ENCODE peak calls at places on chromosomes 13 and 19, in seven cellular contexts. J, O, P, H, D, Y and T are unnamed samples. For H3K4me1, the result is how much of the 10 kb centered on the place peaks cover.

GRCh38 chr19:41175825-41176734 is 16.9 kb upstream of the CYP2S1 start:
- DNase-seq in J (peak), O (peak), P (no peak), H (no peak), D (peak), Y (no peak), T (peak)

GRCh38 chr19:21314676-21315075 is 14.5 kb downstream of the ZNF708 start:
- DNase-seq in J (no peak), O (no peak), P (peak), H (no peak), D (no peak), Y (no peak), T (no peak)

GRCh38 chr19:30073152-30074000 is 131.3 kb downstream of the URI1 start:
- DNase-seq in J (no peak), O (no peak), P (no peak), H (no peak), D (no peak), Y (no peak), T (no peak)

GRCh38 chr13:31227063-31227462 is 27.3 kb downstream of the B3GLCT start:
- DNase-seq in J (no peak), O (no peak), P (no peak), H (no peak), D (no peak), Y (no peak), T (no peak)

GRCh38 chr19:16208847-16209246 is 11.1 kb downstream of the AP1M1 start:
- DNase-seq in J (no peak), O (no peak), P (peak), H (no peak), D (no peak), Y (no peak), T (no peak)

GRCh38 chr19:53091413-53091812 is 11.8 kb downstream of the ZNF160 start:
- DNase-seq in J (no peak), O (peak), P (peak), H (peak), D (no peak), Y (no peak), T (peak)

GRCh38 chr13:90281709-90282108 is 1065.8 kb upstream of the MIR17HG start:
- DNase-seq in J (no peak), O (no peak), P (no peak), H (no peak), D (no peak), Y (no peak), T (no peak)

GRCh38 chr19:51761696-51762095 is 716 bp downstream of the FPR2 start:
- DNase-seq in J (no peak), O (no peak), P (no peak), H (no peak), D (no peak), Y (no peak), T (no peak)

GRCh38 chr19:1451916-1452801 is 2.2 kb downstream of the APC2 start:
- DNase-seq in J (no peak), O (no peak), P (peak), H (no peak), D (no peak), Y (no peak), T (no peak)

GRCh38 chr13:58823701-58824100 is 1192.2 kb downstream of the PCDH17 start:
- DNase-seq in J (no peak), O (no peak), P (no peak), H (no peak), D (no peak), Y (no peak), T (no peak)

GRCh38 chr13:37616131-37616530 is 17.6 kb upstream of the POSTN start:
- DNase-seq in J (no peak), O (no peak), P (no peak), H (no peak), D (no peak), Y (no peak), T (no peak)

GRCh38 chr19:49094505-49095482 is 9.5 kb downstream of the SNRNP70 start:
- DNase-seq in J (no peak), O (no peak), P (no peak), H (no peak), D (no peak), Y (no peak), T (no peak)

GRCh38 chr19:42281175-42282035 is 12.4 kb downstream of the CIC start:
- DNase-seq in J (no peak), O (peak), P (no peak), H (peak), D (peak), Y (no peak), T (no peak)

GRCh38 chr19:485583-486236 is 10.6 kb upstream of the MADCAM1 start:
- DNase-seq in J (no peak), O (no peak), P (peak), H (no peak), D (peak), Y (no peak), T (no peak)

GRCh38 chr13:112670118-112670517 is 19.7 kb upstream of the ATP11A start:
- DNase-seq in J (no peak), O (no peak), P (no peak), H (no peak), D (peak), Y (no peak), T (no peak)

GRCh38 chr13:73141292-73141771 is 82.5 kb downstream of the KLF5 start:
- DNase-seq in J (no peak), O (no peak), P (no peak), H (no peak), D (peak), Y (no peak), T (no peak)

GRCh38 chr13:100734194-100734720 is 59.7 kb upstream of the TMTC4 start:
- DNase-seq in J (no peak), O (no peak), P (no peak), H (no peak), D (peak), Y (no peak), T (no peak)

GRCh38 chr13:75357576-75358295 is 124.2 kb downstream of the TBC1D4 start:
- DNase-seq in J (peak), O (peak), P (peak), H (peak), D (peak), Y (no peak), T (peak)

GRCh38 chr13:70568571-70568970 is 460.3 kb upstream of the KLHL1 start:
- DNase-seq in J (peak), O (no peak), P (peak), H (peak), D (peak), Y (peak), T (peak)

GRCh38 chr19:35722897-35723296 is 5.1 kb downstream of the KMT2B start:
- DNase-seq in J (no peak), O (no peak), P (no peak), H (no peak), D (no peak), Y (no peak), T (no peak)

GRCh38 chr19:41570179-41570578 is 5.8 kb upstream of the CEACAM21 start:
- DNase-seq in J (no peak), O (no peak), P (no peak), H (no peak), D (no peak), Y (no peak), T (no peak)

GRCh38 chr13:26025771-26026170 is 26.0 kb downstream of the SHISA2 start:
- DNase-seq in J (no peak), O (peak), P (no peak), H (no peak), D (no peak), Y (no peak), T (no peak)

GRCh38 chr13:79258489-79258888 is 147.6 kb downstream of the RBM26 start:
- DNase-seq in J (no peak), O (no peak), P (no peak), H (no peak), D (no peak), Y (no peak), T (no peak)

GRCh38 chr13:47798906-47799305 is 202.2 kb downstream of the SUCLA2 start:
- DNase-seq in J (no peak), O (no peak), P (no peak), H (no peak), D (peak), Y (no peak), T (no peak)

GRCh38 chr19:900302-901111 is 7.2 kb downstream of the RNU6-9 start:
- DNase-seq in J (no peak), O (peak), P (peak), H (peak), D (no peak), Y (no peak), T (no peak)

DNA sequence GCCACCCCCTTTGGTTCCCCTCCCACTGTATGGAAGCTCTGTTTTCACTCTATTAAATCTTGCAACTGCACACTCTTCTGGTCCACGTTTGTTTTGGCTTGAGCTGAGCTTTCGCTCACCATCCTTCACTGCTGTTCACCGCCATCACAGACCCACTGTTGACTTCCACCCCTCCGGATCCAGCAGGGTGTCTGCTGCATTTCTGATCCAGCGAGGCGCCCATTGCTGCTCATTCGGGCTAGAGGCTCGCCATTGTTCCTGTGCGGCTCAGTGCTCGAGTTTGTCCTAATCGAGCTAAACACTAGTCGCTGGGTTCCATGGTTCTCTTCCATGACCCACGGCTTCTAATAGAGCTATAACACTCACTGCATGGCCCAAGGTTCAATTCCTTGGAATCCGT is 42.7 kb downstream of the ACTN4 start:
- DNase-seq in J (no peak), O (no peak), P (no peak), H (no peak), D (no peak), Y (no peak), T (no peak)
- H3K4me1 ChIP-seq in J (half or more), O (under half), P (half or more), H (under half), D (half or more), Y (half or more), T (under half)

GRCh38 chr13:20812890-20813289 is 39.1 kb upstream of the EEF1AKMT1 start:
- DNase-seq in J (no peak), O (no peak), P (no peak), H (no peak), D (no peak), Y (no peak), T (no peak)

GRCh38 chr13:20819715-20820114 is 46.0 kb upstream of the EEF1AKMT1 start:
- DNase-seq in J (no peak), O (no peak), P (no peak), H (no peak), D (no peak), Y (no peak), T (no peak)

GRCh38 chr13:20815469-20815868 is 41.7 kb upstream of the EEF1AKMT1 start:
- DNase-seq in J (no peak), O (no peak), P (no peak), H (no peak), D (no peak), Y (no peak), T (no peak)

GRCh38 chr13:20810808-20811207 is 37.0 kb upstream of the EEF1AKMT1 start:
- DNase-seq in J (no peak), O (no peak), P (no peak), H (no peak), D (no peak), Y (no peak), T (no peak)

DNA sequence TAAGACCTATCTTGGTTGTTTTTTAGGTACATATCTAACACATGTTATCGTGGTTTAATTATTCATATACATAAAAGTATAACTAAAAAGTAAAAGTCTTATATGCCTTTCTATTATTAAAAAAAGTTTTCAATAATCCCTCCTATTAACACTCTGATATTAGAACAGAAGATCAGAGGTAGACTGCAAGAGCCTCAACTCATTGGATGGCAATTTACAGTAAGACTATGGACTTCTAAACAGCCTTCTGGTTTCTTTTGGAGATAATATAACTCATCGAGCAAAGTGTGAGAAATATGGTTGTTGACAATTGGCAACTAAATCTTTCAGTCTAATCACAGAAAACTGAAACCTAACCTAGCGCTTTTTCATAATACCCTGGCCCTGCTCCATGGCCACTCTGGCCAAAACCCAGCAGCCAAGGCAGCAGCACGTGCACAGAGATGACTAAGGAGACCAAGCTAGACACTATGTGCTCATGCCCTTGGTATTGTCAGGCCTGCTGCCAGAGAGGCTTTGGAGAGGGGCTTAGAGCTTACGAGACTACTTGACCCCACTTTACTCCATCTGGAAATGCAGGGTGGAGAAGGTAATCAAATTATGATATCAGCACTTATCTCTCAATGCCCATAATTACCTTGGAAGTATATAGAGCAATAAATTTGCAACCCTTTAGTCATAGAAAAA is 40.6 kb upstream of the EEF1AKMT1 start:
- DNase-seq in J (no peak), O (no peak), P (peak), H (no peak), D (no peak), Y (no peak), T (no peak)
- TF ChIP-seq YY1 in J (no peak), O (no peak), P (no peak), H (no peak), D (no peak), Y (no peak), T (no peak)

GRCh38 chr13:68784275-68784674 is 1323.4 kb upstream of the ATXN8OS start:
- DNase-seq in J (no peak), O (no peak), P (no peak), H (no peak), D (no peak), Y (no peak), T (no peak)
- H3K4me1 ChIP-seq in J (under half), O (under half), P (under half), H (under half), D (under half), Y (under half), T (under half)

DNA sequence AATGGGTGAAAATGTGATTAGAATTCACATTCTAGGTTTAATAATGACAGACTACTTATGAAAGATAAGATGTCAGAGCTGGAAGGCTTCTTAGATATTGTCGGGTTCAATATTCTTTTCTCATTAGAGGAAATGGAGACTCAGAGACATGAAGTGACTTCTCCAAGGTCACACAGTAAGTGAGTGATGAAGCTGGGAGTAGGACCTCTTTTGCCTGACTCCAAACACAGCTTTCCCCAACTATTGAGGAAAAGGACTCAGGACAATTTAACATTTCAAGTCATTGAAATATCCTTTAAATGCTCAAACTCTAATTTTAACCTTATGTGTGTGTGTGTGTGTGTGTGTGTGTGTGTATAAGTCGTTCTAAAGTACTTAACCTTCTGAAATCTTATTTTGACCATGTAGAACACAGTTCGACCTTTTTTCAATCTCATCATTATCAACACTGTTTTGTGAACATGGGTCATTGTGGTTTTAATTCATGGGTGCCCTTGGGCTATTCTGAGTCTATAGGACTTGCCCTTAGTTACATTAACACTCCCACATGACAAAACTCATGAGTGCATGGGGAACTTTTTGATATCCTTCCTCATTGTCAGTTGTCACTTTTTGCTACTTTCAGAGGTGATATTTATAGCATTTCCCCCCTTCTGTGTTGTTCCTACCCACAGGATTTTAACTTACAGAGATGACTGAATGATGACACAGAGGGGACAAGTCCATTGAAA is 53.0 kb downstream of the LRCH1 start:
- DNase-seq in J (no peak), O (no peak), P (no peak), H (no peak), D (no peak), Y (peak), T (no peak)
- TF ChIP-seq YY1 in J (no peak), O (no peak), P (no peak), H (no peak), D (no peak), Y (no peak), T (no peak)

GRCh38 chr19:13165091-13165997 is 15.1 kb downstream of the IER2 start:
- DNase-seq in J (no peak), O (no peak), P (no peak), H (no peak), D (no peak), Y (no peak), T (peak)

GRCh38 chr19:13164370-13165090 is 14.3 kb downstream of the IER2 start:
- DNase-seq in J (no peak), O (peak), P (peak), H (peak), D (peak), Y (no peak), T (peak)

GRCh38 chr19:13163609-13164364 is 13.6 kb downstream of the IER2 start:
- DNase-seq in J (no peak), O (peak), P (peak), H (peak), D (peak), Y (no peak), T (peak)

GRCh38 chr19:13160557-13160956 is 10.3 kb downstream of the IER2 start:
- DNase-seq in J (no peak), O (no peak), P (no peak), H (no peak), D (no peak), Y (no peak), T (no peak)

DNA sequence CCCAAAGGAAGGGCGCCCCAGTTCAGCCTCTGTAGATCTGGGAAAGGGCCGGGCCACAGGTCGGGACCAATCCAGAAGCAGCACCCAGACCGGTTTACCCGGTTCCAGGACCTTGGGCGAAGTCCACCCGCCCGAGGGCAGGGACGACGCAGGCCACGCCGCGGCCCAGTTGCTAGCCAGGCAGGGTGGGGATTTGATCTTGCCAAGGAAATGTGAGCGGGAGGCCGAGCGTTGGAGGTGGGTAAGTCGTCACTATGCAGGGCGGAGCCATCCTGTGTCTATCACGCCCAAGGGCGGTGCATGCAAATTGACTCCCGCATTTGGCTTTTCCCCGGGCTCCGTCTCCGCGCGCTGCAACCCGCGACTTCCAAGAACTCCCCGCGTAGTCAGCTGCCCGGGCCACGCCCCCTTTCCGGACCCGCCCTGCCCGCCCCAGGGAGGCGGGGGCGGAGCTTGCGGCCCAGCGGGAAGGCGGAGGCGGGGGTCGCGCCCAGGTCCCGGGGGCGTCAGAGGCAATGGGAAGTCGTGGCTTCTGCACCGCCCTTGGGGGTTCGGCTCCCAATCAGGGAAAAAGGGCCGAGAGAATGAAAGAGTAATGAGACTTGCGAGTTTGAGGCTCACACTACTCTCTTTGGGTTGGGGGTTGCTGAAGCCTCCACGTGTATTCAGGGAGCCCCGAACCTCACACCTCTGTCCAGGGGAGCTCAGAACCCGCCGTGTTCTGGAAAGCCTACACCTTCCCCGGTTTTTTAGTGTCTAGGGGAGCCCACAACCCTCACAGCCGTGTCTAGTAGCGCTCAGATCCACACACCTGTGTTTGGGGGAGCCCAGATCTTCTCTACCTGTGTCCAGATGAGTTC is 12.8 kb downstream of the IER2 start:
- DNase-seq in J (peak), O (peak), P (peak), H (peak), D (peak), Y (peak), T (peak)
- H3K4me1 ChIP-seq in J (half or more), O (under half), P (under half), H (under half), D (half or more), Y (half or more), T (under half)

GRCh38 chr19:46296722-46297431 is at the start of gene HIF3A:
- DNase-seq in J (no peak), O (peak), P (peak), H (peak), D (no peak), Y (no peak), T (peak)
- TF ChIP-seq YY1 in J (no peak), O (no peak), P (no peak), H (no peak), D (no peak), Y (no peak), T (no peak)

GRCh38 chr19:2963122-2963521 is 14.2 kb upstream of the TLE6 start:
- DNase-seq in J (no peak), O (no peak), P (no peak), H (no peak), D (no peak), Y (no peak), T (no peak)

GRCh38 chr19:2952953-2953481 is 8.2 kb upstream of the ZNF77 start:
- DNase-seq in J (no peak), O (no peak), P (no peak), H (no peak), D (peak), Y (no peak), T (no peak)

GRCh38 chr19:2960120-2960519 is 15.3 kb upstream of the ZNF77 start:
- DNase-seq in J (no peak), O (no peak), P (no peak), H (no peak), D (no peak), Y (no peak), T (no peak)

GRCh38 chr19:2962018-2962670 is 15.2 kb upstream of the TLE6 start:
- DNase-seq in J (peak), O (peak), P (peak), H (peak), D (peak), Y (peak), T (no peak)

DNA sequence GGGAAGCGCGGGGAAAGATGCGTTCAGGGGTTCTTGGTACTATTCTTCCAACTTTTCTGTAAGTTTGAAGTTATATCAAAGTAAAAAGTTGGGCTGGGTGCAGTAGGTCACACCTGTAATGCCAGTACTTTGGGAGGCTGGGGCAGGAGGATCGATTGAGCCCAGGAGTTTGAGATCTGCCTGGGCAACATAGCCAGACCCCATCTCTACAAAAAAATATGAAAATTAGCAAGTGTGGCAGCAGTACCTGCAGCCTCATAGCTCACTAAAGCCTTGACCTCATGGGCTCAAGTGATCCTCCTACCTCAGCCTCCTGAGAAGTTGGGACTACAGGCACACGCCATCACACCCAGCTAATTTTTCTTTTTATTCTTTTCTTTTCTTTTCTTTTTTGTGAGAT is 12.4 kb upstream of the ZNF77 start:
- DNase-seq in J (no peak), O (no peak), P (no peak), H (no peak), D (no peak), Y (no peak), T (no peak)
- H3K4me1 ChIP-seq in J (under half), O (under half), P (under half), H (under half), D (under half), Y (under half), T (under half)